ENCODE peak calls at places on chromosomes 11 and 22, in ten cellular contexts. D is Panc1; Y is natural killer cell; S is tibial artery; Q is progenitor cell of endocrine pancreas; J is upper lobe of right lung; E is ovary; H is CD4-positive, alpha-beta T cell; X is epithelial cell of esophagus; P is neural crest cell. K is an unnamed sample.

GRCh38 chr11:119892311-119892808 is 163.4 kb upstream of the NECTIN1 start:
- DNase-seq in D (no peak), Y (no peak), S (no peak), Q (no peak), J (no peak), E (no peak), H (no peak), X (no peak), P (no peak), K (peak; percentile 54)

GRCh38 chr11:76825726-76826396 is 34.9 kb upstream of the ACER3 start:
- DNase-seq in D (no peak), Y (no peak), S (no peak), Q (no peak), J (no peak), E (no peak), H (no peak), X (no peak), P (no peak), K (no peak)

GRCh38 chr11:110921742-110922200 is 209.5 kb upstream of the ARHGAP20 start:
- DNase-seq in D (no peak), Y (no peak), S (no peak), Q (peak; percentile 13), J (no peak), E (peak; percentile 50), H (no peak), X (no peak), P (no peak), K (peak; percentile 7)

GRCh38 chr11:12215192-12215591 is 104.8 kb downstream of the MICAL2 start:
- DNase-seq in D (no peak), Y (peak; percentile 26), S (no peak), Q (no peak), J (no peak), E (no peak), H (no peak), X (no peak), P (no peak), K (no peak)

GRCh38 chr11:119368121-119369034 is 13.1 kb downstream of the USP2 start:
- DNase-seq in D (no peak), Y (no peak), S (no peak), Q (no peak), J (peak; percentile 77), E (peak; percentile 74), H (no peak), X (no peak), P (no peak), K (peak; percentile 59)

GRCh38 chr11:35302388-35302787 is 117.0 kb downstream of the SLC1A2 start:
- DNase-seq in D (no peak), Y (no peak), S (no peak), Q (no peak), J (no peak), E (no peak), H (no peak), X (peak; percentile 22), P (no peak), K (no peak)

GRCh38 chr22:38240734-38241252 is 32.0 kb downstream of the TMEM184B start:
- DNase-seq in D (no peak), Y (no peak), S (no peak), Q (no peak), J (no peak), E (no peak), H (no peak), X (peak; percentile 91), P (no peak), K (no peak)

GRCh38 chr11:64306876-64307622 is 1.7 kb downstream of the ESRRA start:
- DNase-seq in D (no peak), Y (no peak), S (no peak), Q (no peak), J (peak; percentile 86), E (peak; percentile 61), H (no peak), X (no peak), P (no peak), K (no peak)

GRCh38 chr11:35798983-35799382 is 136.4 kb downstream of the TRIM44 start:
- DNase-seq in D (no peak), Y (no peak), S (no peak), Q (no peak), J (no peak), E (no peak), H (no peak), X (peak; percentile 55), P (no peak), K (no peak)

DNA sequence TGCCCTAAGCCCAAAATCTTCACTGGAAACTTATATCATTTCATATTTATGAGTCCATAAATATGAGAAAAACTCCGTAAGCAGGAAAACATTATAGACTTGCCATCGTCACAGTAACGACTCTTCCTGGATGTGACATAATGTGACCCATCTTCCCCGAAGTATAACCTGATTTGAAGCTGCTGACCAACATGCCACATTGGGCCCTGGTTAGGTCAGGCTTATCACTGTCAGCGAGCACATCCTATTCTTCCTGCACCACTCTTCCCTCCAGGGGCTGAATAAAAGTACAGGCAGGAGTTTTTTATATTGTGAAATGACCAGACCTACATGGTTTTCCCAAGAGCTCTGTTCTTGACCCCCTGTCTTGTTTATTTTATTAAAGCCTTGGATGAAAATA is 12.1 kb upstream of the BLID start:
- DNase-seq in D (no peak), Y (no peak), S (no peak), Q (no peak), J (no peak), E (no peak), H (no peak), X (no peak), P (no peak), K (no peak)
- TF ChIP-seq CTCF in D (no peak), Y (no peak), S (no peak), Q (no peak), J (no peak), E (no peak), H (no peak), X (no peak), P (no peak), K (no peak)

GRCh38 chr11:2701230-2701629 is 1.4 kb upstream of the KCNQ1OT1 start:
- DNase-seq in D (no peak), Y (no peak), S (no peak), Q (no peak), J (no peak), E (no peak), H (no peak), X (no peak), P (no peak), K (no peak)

GRCh38 chr11:2699185-2699530 is 636 bp downstream of the KCNQ1OT1 start:
- DNase-seq in D (no peak), Y (no peak), S (peak; percentile 30), Q (no peak), J (peak; percentile 76), E (no peak), H (no peak), X (peak; percentile 27), P (no peak), K (no peak)

GRCh38 chr11:2698386-2699184 is 1.2 kb downstream of the KCNQ1OT1 start:
- DNase-seq in D (no peak), Y (no peak), S (peak; percentile 14), Q (no peak), J (no peak), E (no peak), H (no peak), X (peak; percentile 4), P (no peak), K (no peak)

GRCh38 chr11:2700415-2701211 is 819 bp upstream of the KCNQ1OT1 start:
- DNase-seq in D (no peak), Y (no peak), S (peak; percentile 63), Q (no peak), J (peak; percentile 89), E (peak; percentile 71), H (no peak), X (peak; percentile 32), P (peak; percentile 51), K (peak; percentile 31)

GRCh38 chr11:2699531-2700414 is at the start of gene KCNQ1OT1:
- DNase-seq in D (peak; percentile 91), Y (peak; percentile 86), S (peak; percentile 88), Q (peak; percentile 70), J (peak; percentile 93), E (peak; percentile 89), H (peak; percentile 84), X (peak; percentile 93), P (peak; percentile 71), K (peak; percentile 80)
- TF ChIP-seq CTCF in D (no peak), Y (no peak), S (no peak), Q (no peak), J (no peak), E (no peak), H (no peak), X (no peak), P (no peak), K (no peak)

GRCh38 chr22:20264614-20265452 is 3.3 kb downstream of the RTN4R start:
- DNase-seq in D (no peak), Y (no peak), S (no peak), Q (no peak), J (no peak), E (no peak), H (no peak), X (no peak), P (peak; percentile 47), K (peak; percentile 76)

GRCh38 chr22:20268289-20268349 is at the start of gene RTN4R:
- DNase-seq in D (no peak), Y (no peak), S (no peak), Q (no peak), J (no peak), E (no peak), H (no peak), X (no peak), P (no peak), K (no peak)

GRCh38 chr22:20267441-20268288 is 453 bp downstream of the RTN4R start:
- DNase-seq in D (no peak), Y (no peak), S (no peak), Q (peak; percentile 27), J (peak; percentile 82), E (no peak), H (no peak), X (peak; percentile 33), P (no peak), K (no peak)

GRCh38 chr22:20271114-20271994 is 3.2 kb upstream of the RTN4R start:
- DNase-seq in D (no peak), Y (no peak), S (no peak), Q (no peak), J (peak; percentile 80), E (no peak), H (no peak), X (no peak), P (no peak), K (no peak)

DNA sequence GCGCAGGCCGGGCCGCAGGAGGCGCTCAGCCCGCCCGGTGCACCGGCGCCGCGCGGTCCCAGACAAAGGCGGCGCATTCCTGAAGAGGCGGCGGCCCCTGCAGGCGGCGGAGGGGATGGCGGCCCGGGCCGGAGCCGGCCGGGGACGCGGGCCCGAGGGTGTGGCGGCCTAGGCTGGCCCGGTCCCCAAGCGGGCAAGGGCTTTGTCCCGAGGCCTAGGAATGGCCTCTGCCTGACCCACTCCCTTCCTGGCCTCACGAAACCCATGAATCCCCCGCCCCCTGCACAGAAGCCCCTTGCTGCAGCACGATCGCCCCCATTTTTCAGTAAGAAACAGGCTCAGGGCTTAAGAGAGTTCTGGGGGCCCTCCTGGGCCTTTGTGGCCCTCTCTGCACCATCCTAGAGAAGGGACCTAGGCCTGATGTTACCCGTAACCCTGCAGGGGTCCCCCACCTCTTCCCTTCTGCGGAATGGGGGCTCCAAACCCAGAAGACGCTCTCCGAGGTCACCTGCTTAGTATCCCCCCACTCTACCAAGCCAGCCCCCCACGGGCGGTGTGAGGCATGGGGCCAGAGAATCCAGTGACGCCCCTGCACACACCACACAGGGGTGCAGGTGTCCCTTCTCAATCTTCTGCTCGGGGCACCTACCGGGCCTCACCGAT is 363 bp upstream of the RTN4R start:
- DNase-seq in D (no peak), Y (peak; percentile 67), S (no peak), Q (peak; percentile 70), J (peak; percentile 85), E (peak; percentile 66), H (peak; percentile 54), X (peak; percentile 63), P (peak; percentile 72), K (peak; percentile 53)
- TF ChIP-seq CTCF in D (peak; percentile 73), Y (peak; percentile 62), S (peak; percentile 84), Q (peak; percentile 68), J (peak; percentile 60), E (peak; percentile 54), H (peak; percentile 50), X (peak; percentile 38), P (peak; percentile 70), K (peak; percentile 68)

GRCh38 chr11:113249491-113249763 is 65.0 kb upstream of the TTC12 start:
- DNase-seq in D (no peak), Y (no peak), S (no peak), Q (no peak), J (no peak), E (no peak), H (no peak), X (no peak), P (no peak), K (no peak)
- TF ChIP-seq CTCF in D (peak; percentile 31), Y (no peak), S (no peak), Q (peak; percentile 34), J (no peak), E (no peak), H (no peak), X (no peak), P (peak; percentile 36), K (peak; percentile 44)